ENCODE peak calls at places on chromosomes 11 and 22, in nine cellular contexts. I, Y, H, P, U, Q, D, J and M are unnamed samples.

GRCh38 chr11:69122642-69123431 is 32.9 kb upstream of the SMIM38 start:
- DNase-seq in I (peak), Y (peak), H (peak), P (peak), U (peak), Q (peak), D (peak), J (peak), M (no peak)

GRCh38 chr11:85725510-85726258 is 39.7 kb upstream of the CCDC89 start:
- DNase-seq in I (no peak), Y (no peak), H (peak), P (peak), U (peak), Q (peak), D (peak), J (no peak), M (no peak)

GRCh38 chr11:134317103-134317502 is 14.7 kb upstream of the GLB1L2 start:
- DNase-seq in I (no peak), Y (no peak), H (no peak), P (no peak), U (no peak), Q (no peak), D (no peak), J (no peak), M (no peak)

GRCh38 chr11:91850533-91851305 is 373.9 kb upstream of the FAT3 start:
- DNase-seq in I (peak), Y (no peak), H (no peak), P (no peak), U (no peak), Q (no peak), D (no peak), J (no peak), M (no peak)

GRCh38 chr11:34030386-34030785 is 21.1 kb upstream of the CAPRIN1 start:
- DNase-seq in I (no peak), Y (no peak), H (no peak), P (no peak), U (peak), Q (no peak), D (no peak), J (no peak), M (no peak)

GRCh38 chr11:69541001-69541285 is 59.5 kb downstream of the LINC01488 start:
- DNase-seq in I (no peak), Y (no peak), H (no peak), P (no peak), U (no peak), Q (no peak), D (no peak), J (no peak), M (no peak)

GRCh38 chr22:50578776-50579310 is 616 bp upstream of the CPT1B start:
- DNase-seq in I (no peak), Y (no peak), H (no peak), P (no peak), U (no peak), Q (no peak), D (no peak), J (no peak), M (no peak)

GRCh38 chr22:46748948-46749681 is 11.1 kb upstream of the CERK start:
- DNase-seq in I (no peak), Y (no peak), H (peak), P (no peak), U (peak), Q (no peak), D (peak), J (no peak), M (peak)

GRCh38 chr22:43811777-43812148 is 342 bp downstream of the EFCAB6 start:
- DNase-seq in I (no peak), Y (no peak), H (peak), P (peak), U (peak), Q (peak), D (peak), J (no peak), M (no peak)

GRCh38 chr22:32613773-32614172 is 139.2 kb downstream of the FBXO7 start:
- DNase-seq in I (no peak), Y (no peak), H (no peak), P (no peak), U (no peak), Q (no peak), D (no peak), J (no peak), M (no peak)

GRCh38 chr11:73513707-73514106 is 84.2 kb downstream of the FAM168A start:
- DNase-seq in I (no peak), Y (no peak), H (no peak), P (no peak), U (peak), Q (no peak), D (no peak), J (no peak), M (no peak)

GRCh38 chr22:31295413-31295812 is 3.1 kb upstream of the PIK3IP1 start:
- DNase-seq in I (no peak), Y (no peak), H (no peak), P (no peak), U (peak), Q (no peak), D (no peak), J (no peak), M (no peak)

GRCh38 chr11:68296344-68297051 is 15.9 kb upstream of the LRP5 start:
- DNase-seq in I (no peak), Y (no peak), H (no peak), P (no peak), U (no peak), Q (no peak), D (no peak), J (no peak), M (no peak)

GRCh38 chr11:14370496-14370895 is 11.5 kb upstream of the RRAS2 start:
- DNase-seq in I (no peak), Y (no peak), H (no peak), P (no peak), U (no peak), Q (no peak), D (no peak), J (no peak), M (no peak)

GRCh38 chr11:64620286-64620962 is 29.4 kb downstream of the SLC22A12 start:
- DNase-seq in I (peak), Y (no peak), H (peak), P (no peak), U (no peak), Q (no peak), D (no peak), J (peak), M (peak)

GRCh38 chr11:65014146-65014960 is at the start of gene ARL2:
- DNase-seq in I (no peak), Y (no peak), H (no peak), P (no peak), U (peak), Q (peak), D (peak), J (no peak), M (no peak)

GRCh38 chr11:46315033-46315738 is 32.1 kb upstream of the DGKZ start:
- DNase-seq in I (peak), Y (peak), H (peak), P (peak), U (peak), Q (peak), D (peak), J (peak), M (peak)

GRCh38 chr11:86588566-86589090 is 83.8 kb downstream of the ME3 start:
- DNase-seq in I (peak), Y (no peak), H (no peak), P (no peak), U (no peak), Q (no peak), D (no peak), J (no peak), M (no peak)

GRCh38 chr11:65417221-65417701 is 5.3 kb upstream of the NEAT1 start:
- DNase-seq in I (no peak), Y (no peak), H (peak), P (no peak), U (no peak), Q (no peak), D (no peak), J (no peak), M (no peak)

GRCh38 chr11:66542362-66542761 is 3.5 kb downstream of the ZDHHC24 start:
- DNase-seq in I (no peak), Y (no peak), H (peak), P (no peak), U (no peak), Q (no peak), D (peak), J (no peak), M (no peak)

GRCh38 chr11:69321877-69322350 is 28.0 kb downstream of the MYEOV start:
- DNase-seq in I (no peak), Y (no peak), H (peak), P (peak), U (peak), Q (no peak), D (peak), J (no peak), M (no peak)

GRCh38 chr22:49871482-49871881 is 17.8 kb downstream of the ZBED4 start:
- DNase-seq in I (no peak), Y (no peak), H (peak), P (no peak), U (no peak), Q (no peak), D (peak), J (no peak), M (no peak)

GRCh38 chr11:97883086-97883485 is 1137.7 kb upstream of the CNTN5 start:
- DNase-seq in I (no peak), Y (no peak), H (peak), P (no peak), U (no peak), Q (no peak), D (no peak), J (no peak), M (no peak)

GRCh38 chr11:103619938-103620337 is 416.5 kb upstream of the DDI1 start:
- DNase-seq in I (no peak), Y (no peak), H (no peak), P (no peak), U (no peak), Q (no peak), D (peak), J (no peak), M (no peak)

GRCh38 chr11:63505857-63506528 is at the start of gene LGALS12:
- DNase-seq in I (no peak), Y (no peak), H (peak), P (no peak), U (no peak), Q (no peak), D (peak), J (no peak), M (peak)

GRCh38 chr11:12728417-12728816 is 54.2 kb downstream of the TEAD1 start:
- DNase-seq in I (no peak), Y (no peak), H (no peak), P (no peak), U (no peak), Q (no peak), D (no peak), J (peak), M (no peak)

GRCh38 chr11:2788751-2789140 is 89.0 kb upstream of the KCNQ1OT1 start:
- DNase-seq in I (no peak), Y (peak), H (no peak), P (no peak), U (no peak), Q (no peak), D (no peak), J (no peak), M (no peak)

GRCh38 chr11:64359712-64360402 is 895 bp downstream of the RPS6KA4 start:
- DNase-seq in I (no peak), Y (no peak), H (no peak), P (no peak), U (peak), Q (no peak), D (no peak), J (peak), M (no peak)

GRCh38 chr11:45927684-45928413 is 5.4 kb downstream of the LARGE2 start:
- DNase-seq in I (no peak), Y (no peak), H (no peak), P (no peak), U (no peak), Q (no peak), D (no peak), J (no peak), M (no peak)

GRCh38 chr11:3916962-3917361 is 61.5 kb downstream of the STIM1 start:
- DNase-seq in I (no peak), Y (no peak), H (no peak), P (no peak), U (peak), Q (no peak), D (no peak), J (no peak), M (no peak)

GRCh38 chr11:19872526-19873135 is 160.0 kb downstream of the NAV2 start:
- DNase-seq in I (peak), Y (no peak), H (no peak), P (no peak), U (peak), Q (no peak), D (no peak), J (no peak), M (no peak)

GRCh38 chr11:64173616-64174355 is 7.9 kb upstream of the MACROD1 start:
- DNase-seq in I (no peak), Y (no peak), H (no peak), P (peak), U (peak), Q (no peak), D (peak), J (no peak), M (no peak)

GRCh38 chr11:47928426-47928825 is 51.9 kb upstream of the PTPRJ start:
- DNase-seq in I (no peak), Y (no peak), H (no peak), P (no peak), U (no peak), Q (no peak), D (no peak), J (no peak), M (no peak)

GRCh38 chr22:29072193-29072978 is 449 bp upstream of the KREMEN1 start:
- DNase-seq in I (peak), Y (peak), H (peak), P (peak), U (peak), Q (peak), D (peak), J (peak), M (peak)

GRCh38 chr11:858053-858992 is 15.7 kb downstream of the TSPAN4 start:
- DNase-seq in I (no peak), Y (no peak), H (no peak), P (no peak), U (no peak), Q (no peak), D (no peak), J (no peak), M (no peak)

GRCh38 chr11:858993-859339 is 16.3 kb downstream of the TSPAN4 start:
- DNase-seq in I (no peak), Y (no peak), H (no peak), P (no peak), U (no peak), Q (no peak), D (no peak), J (no peak), M (no peak)

GRCh38 chr11:860238-861104 is 17.8 kb downstream of the TSPAN4 start:
- DNase-seq in I (no peak), Y (no peak), H (no peak), P (no peak), U (no peak), Q (no peak), D (no peak), J (no peak), M (no peak)

GRCh38 chr11:861105-861479 is 18.4 kb downstream of the TSPAN4 start:
- DNase-seq in I (no peak), Y (no peak), H (no peak), P (no peak), U (no peak), Q (no peak), D (no peak), J (no peak), M (peak)

GRCh38 chr11:859394-860131 is 16.9 kb downstream of the TSPAN4 start:
- DNase-seq in I (no peak), Y (peak), H (peak), P (peak), U (peak), Q (peak), D (peak), J (peak), M (peak)
- H3K4me3 ChIP-seq in I (no peak), Y (no peak), H (no peak), P (peak), U (no peak), Q (no peak), D (peak), J (peak), M (no peak)

GRCh38 chr11:82733444-82734119 is at the start of gene FAM181B:
- DNase-seq in I (peak), Y (peak), H (peak), P (peak), U (peak), Q (peak), D (peak), J (peak), M (no peak)

GRCh38 chr11:82732734-82733443 is 775 bp downstream of the FAM181B start:
- DNase-seq in I (peak), Y (no peak), H (no peak), P (no peak), U (peak), Q (no peak), D (no peak), J (peak), M (no peak)

GRCh38 chr11:82731691-82732277 is 1.9 kb downstream of the FAM181B start:
- DNase-seq in I (peak), Y (no peak), H (no peak), P (no peak), U (no peak), Q (no peak), D (no peak), J (peak), M (no peak)

GRCh38 chr11:82732348-82732733 is 1.3 kb downstream of the FAM181B start:
- DNase-seq in I (peak), Y (no peak), H (no peak), P (no peak), U (no peak), Q (no peak), D (no peak), J (no peak), M (no peak)

DNA sequence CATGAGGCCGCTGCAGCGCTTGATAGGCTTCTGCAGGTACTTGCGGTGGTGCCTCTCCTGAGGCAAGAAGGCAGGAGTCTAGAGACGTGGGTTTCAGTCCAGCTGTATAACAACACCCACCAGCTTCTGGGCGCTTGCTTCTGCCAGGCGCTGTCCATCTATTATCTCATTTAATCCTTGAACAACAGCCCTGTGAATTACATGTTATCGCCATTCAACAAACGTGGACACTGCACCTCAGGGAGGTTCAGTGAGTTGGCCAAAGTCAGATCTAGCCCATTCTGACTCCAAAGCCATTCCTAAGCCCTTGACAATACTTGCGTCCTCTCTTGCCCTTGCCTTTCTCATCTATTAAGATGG is 436 bp upstream of the FAM181B start:
- DNase-seq in I (no peak), Y (no peak), H (no peak), P (no peak), U (no peak), Q (no peak), D (no peak), J (no peak), M (no peak)
- H3K4me3 ChIP-seq in I (peak), Y (peak), H (peak), P (peak), U (peak), Q (peak), D (no peak), J (peak), M (no peak)

DNA sequence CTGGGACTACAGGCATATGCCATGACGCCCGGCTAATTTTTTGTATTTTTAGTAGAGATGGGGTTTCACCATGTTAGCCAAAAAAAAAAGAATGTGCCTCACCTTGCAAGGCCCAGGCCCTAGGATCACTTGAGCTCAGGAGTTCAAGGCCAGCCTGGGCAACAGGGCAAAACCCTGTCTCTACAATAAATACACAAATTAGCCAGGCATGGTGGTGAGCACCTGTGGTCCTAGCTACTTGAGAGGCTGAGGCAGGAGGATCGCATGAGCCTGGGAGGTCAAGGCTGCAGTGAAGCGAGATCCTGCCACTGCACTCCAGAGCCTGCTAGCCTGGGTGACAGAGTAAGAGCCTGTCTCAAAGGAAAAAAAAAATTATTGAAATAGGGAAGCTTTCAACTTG is 8.1 kb upstream of the LDHC start:
- DNase-seq in I (no peak), Y (no peak), H (no peak), P (no peak), U (no peak), Q (no peak), D (no peak), J (no peak), M (no peak)
- H3K4me3 ChIP-seq in I (no peak), Y (no peak), H (no peak), P (no peak), U (no peak), Q (no peak), D (no peak), J (no peak), M (no peak)

GRCh38 chr22:45602004-45602733 is 69.5 kb upstream of the ATXN10 start:
- DNase-seq in I (no peak), Y (no peak), H (no peak), P (no peak), U (no peak), Q (no peak), D (no peak), J (peak), M (no peak)
- H3K4me3 ChIP-seq in I (no peak), Y (no peak), H (no peak), P (no peak), U (no peak), Q (no peak), D (no peak), J (no peak), M (no peak)

DNA sequence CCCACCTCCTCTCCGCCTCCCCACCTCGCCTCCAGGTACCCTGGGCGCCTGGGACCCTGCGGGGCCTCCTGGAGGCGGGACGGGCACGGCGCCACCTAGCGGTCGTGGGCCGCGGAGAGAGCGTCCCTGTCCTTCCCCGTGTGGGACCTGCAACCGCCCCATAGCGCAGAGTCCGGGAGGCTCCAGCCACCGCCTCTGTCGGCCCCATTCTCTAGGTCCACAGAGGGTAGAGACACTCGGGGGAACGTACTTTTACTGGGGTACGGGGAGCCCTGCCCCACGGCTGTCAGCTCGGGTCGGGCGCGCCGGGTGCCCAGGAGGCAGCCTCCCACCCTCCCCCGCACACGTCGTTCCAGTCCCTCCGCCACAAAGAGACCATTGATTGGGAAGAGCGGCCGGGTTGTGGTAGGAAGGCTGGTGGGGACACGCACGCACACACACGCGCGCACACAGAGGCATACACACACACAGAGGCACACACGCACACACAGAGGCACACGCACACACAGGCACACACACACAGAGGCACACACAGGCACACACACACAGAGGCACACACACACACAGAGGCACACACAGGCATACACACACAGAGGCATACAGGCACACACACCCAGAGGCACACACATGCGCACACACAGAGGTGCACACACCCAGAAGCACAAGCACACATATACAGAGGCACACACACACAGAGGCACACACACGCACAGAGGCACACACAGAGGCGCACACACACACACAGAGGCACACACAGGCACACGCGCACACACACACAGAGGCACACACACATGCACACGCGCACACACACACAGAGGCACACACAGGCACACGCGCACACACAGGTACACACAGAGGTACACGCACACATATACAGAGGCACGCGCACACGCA is 12.6 kb upstream of the NECTIN1 start:
- DNase-seq in I (peak), Y (peak), H (peak), P (no peak), U (peak), Q (peak), D (no peak), J (no peak), M (no peak)
- H3K4me3 ChIP-seq in I (peak), Y (no peak), H (peak), P (no peak), U (no peak), Q (no peak), D (no peak), J (no peak), M (peak)

DNA sequence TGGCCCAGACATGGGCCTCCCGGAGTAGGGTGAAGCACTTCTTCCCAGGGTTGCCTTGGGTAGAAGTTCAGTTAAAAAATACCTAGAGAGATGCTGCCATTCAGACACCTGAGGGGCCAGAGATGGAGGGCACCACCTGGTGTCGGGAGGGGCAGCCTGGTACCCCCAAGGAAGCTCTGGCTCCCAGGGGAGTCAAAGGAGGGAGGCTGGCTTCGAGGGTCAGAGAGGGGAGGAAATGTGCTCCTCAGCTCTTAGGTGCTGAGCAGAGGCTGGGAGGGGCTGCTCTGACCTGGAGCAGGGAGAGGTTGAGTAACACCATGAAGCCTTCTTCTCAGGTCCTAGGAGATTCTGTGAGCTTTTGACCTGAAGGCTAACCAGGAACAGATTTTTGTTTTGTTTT is 1.1 kb downstream of the USP35 start:
- DNase-seq in I (no peak), Y (no peak), H (no peak), P (no peak), U (no peak), Q (no peak), D (no peak), J (no peak), M (no peak)
- H3K4me3 ChIP-seq in I (peak), Y (peak), H (peak), P (peak), U (peak), Q (no peak), D (peak), J (peak), M (peak)